ENCODE peak calls at places on chromosomes 2 and 18, in five cellular contexts. M, N, J, E and D are unnamed samples.

GRCh38 chr2:1659951-1660565 is 84.3 kb downstream of the PXDN start:
- DNase-seq in M (no peak), E (no peak), J (no peak), N (no peak), D (no peak)

GRCh38 chr2:170177950-170178781 is at the start of gene MYO3B:
- DNase-seq in N (no peak), M (no peak), J (no peak), E (no peak), D (no peak)

GRCh38 chr2:64866797-64867196 is 122.4 kb upstream of the SLC1A4 start:
- DNase-seq in E (no peak), N (peak), J (no peak), M (no peak), D (no peak)

GRCh38 chr2:222819722-222820333 is 41.0 kb upstream of the ACSL3 start:
- DNase-seq in M (no peak), N (peak), E (no peak), J (no peak), D (no peak)

GRCh38 chr2:134431837-134432437 is 178.1 kb downstream of the MGAT5 start:
- DNase-seq in E (no peak), J (no peak), N (no peak), M (no peak), D (no peak)

GRCh38 chr2:110866496-110866895 is 134.1 kb downstream of the ACOXL start:
- DNase-seq in E (no peak), M (no peak), N (no peak), J (no peak), D (no peak)

GRCh38 chr2:150598383-150598782 is 110.9 kb upstream of the RND3 start:
- DNase-seq in M (no peak), N (no peak), E (no peak), J (no peak), D (no peak)

GRCh38 chr2:219959471-219959870 is 332.0 kb downstream of the SLC4A3 start:
- DNase-seq in E (no peak), J (no peak), M (no peak), N (no peak), D (no peak)

GRCh38 chr2:121273116-121273515 is 11.9 kb downstream of the TFCP2L1 start:
- DNase-seq in M (no peak), J (no peak), E (no peak), N (no peak), D (no peak)

GRCh38 chr18:48920408-48921038 is 30.2 kb downstream of the SMAD7 start:
- DNase-seq in M (no peak), N (no peak), J (no peak), E (no peak), D (no peak)

GRCh38 chr2:60958800-60959199 is 58.7 kb upstream of the PEX13 start:
- DNase-seq in E (no peak), M (no peak), J (no peak), N (peak), D (no peak)

GRCh38 chr2:79630060-79630459 is 117.2 kb downstream of the CTNNA2 start:
- DNase-seq in N (no peak), M (no peak), E (no peak), J (no peak), D (no peak)

GRCh38 chr2:84115458-84115857 is 343.6 kb downstream of the SUCLG1 start:
- DNase-seq in N (no peak), E (no peak), J (no peak), M (no peak), D (no peak)

GRCh38 chr2:221791840-221792239 is 219.7 kb upstream of the EPHA4 start:
- DNase-seq in E (no peak), J (no peak), N (no peak), M (no peak), D (no peak)

GRCh38 chr2:62826141-62826540 is 120.6 kb downstream of the EHBP1 start:
- DNase-seq in J (no peak), E (no peak), N (peak), M (no peak), D (no peak)

GRCh38 chr2:119723784-119724467 is 35.8 kb upstream of the PTPN4 start:
- DNase-seq in E (no peak), N (no peak), M (no peak), J (no peak), D (no peak)

GRCh38 chr2:40394597-40394996 is 57.3 kb downstream of the SLC8A1 start:
- DNase-seq in M (no peak), J (no peak), E (no peak), N (no peak), D (no peak)

GRCh38 chr2:148511883-148512282 is 132.7 kb upstream of the EPC2 start:
- DNase-seq in E (no peak), N (no peak), J (no peak), M (no peak), D (no peak)

GRCh38 chr2:148513425-148513824 is 131.1 kb upstream of the EPC2 start:
- DNase-seq in E (no peak), J (no peak), M (no peak), N (no peak), D (no peak)

GRCh38 chr2:148507970-148508369 is 136.6 kb upstream of the EPC2 start:
- DNase-seq in M (no peak), N (no peak), E (no peak), J (no peak), D (no peak)

GRCh38 chr2:148509703-148510036 is 134.9 kb upstream of the EPC2 start:
- DNase-seq in J (no peak), E (no peak), M (no peak), N (no peak), D (no peak)

GRCh38 chr2:148508878-148509702 is 135.5 kb upstream of the EPC2 start:
- DNase-seq in M (peak), E (peak), N (peak), J (peak), D (peak)
- TF ChIP-seq CTCF in M (peak), E (peak), N (peak), J (peak), D (peak)

DNA sequence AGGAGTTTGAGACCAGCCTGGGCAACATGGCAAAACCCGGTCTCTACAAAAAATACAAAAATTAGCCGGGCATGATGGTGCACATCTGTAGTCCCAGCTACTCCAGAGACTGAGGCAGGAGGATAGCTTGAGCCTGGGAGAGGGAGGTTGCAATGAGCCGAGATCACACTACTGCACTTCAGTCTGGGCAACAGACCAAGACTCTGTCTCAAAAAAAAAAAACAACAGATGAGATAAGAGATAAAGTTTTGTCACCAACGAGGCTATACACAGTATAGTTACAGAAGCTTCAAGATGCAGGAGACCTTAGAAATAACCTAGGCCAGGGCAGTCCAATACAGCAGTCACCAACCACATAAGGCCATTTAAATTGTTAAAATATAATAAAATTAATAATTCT is 9.4 kb downstream of the FAM124B start:
- DNase-seq in N (no peak), J (no peak), E (no peak), M (no peak), D (no peak)
- TF ChIP-seq CTCF in N (no peak), J (no peak), E (no peak), M (no peak), D (no peak)

GRCh38 chr2:41764919-41765318 is 282.9 kb upstream of the PKDCC start:
- DNase-seq in J (no peak), N (no peak), E (no peak), M (no peak), D (no peak)
- TF ChIP-seq CTCF in J (no peak), N (no peak), E (peak), M (no peak), D (no peak)

DNA sequence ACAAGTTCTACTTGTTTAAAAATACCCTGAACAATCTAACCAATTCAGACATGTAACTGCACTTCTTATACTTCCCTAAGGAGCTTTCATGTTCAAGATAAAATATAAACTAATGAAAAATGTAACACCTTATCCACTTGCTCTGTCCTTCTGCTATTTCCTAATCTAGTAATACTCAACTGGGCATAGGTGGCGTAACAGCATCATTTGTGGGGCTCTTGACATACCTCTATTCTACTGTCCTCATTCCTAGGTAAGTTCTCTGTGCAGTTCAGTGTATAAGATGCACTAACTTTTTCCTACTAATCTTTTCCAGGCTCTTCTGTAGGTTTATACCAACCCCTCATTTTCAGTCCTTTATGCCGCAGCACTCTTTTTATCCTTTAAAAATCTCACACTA is 36.7 kb downstream of the PRKD3 start:
- DNase-seq in E (no peak), J (no peak), N (no peak), M (no peak), D (peak)
- TF ChIP-seq CTCF in E (peak), J (no peak), N (no peak), M (no peak), D (no peak)

GRCh38 chr2:10706033-10706432 is 15.4 kb upstream of the ATP6V1C2 start:
- DNase-seq in J (no peak), E (no peak), M (no peak), N (no peak), D (no peak)

GRCh38 chr2:10707831-10708230 is 13.6 kb upstream of the ATP6V1C2 start:
- DNase-seq in J (no peak), N (no peak), E (no peak), M (no peak), D (no peak)

GRCh38 chr2:10712186-10712809 is 9.1 kb upstream of the ATP6V1C2 start:
- DNase-seq in J (no peak), M (no peak), N (no peak), E (no peak), D (no peak)

GRCh38 chr2:10704034-10704594 is 14.3 kb upstream of the NOL10 start:
- DNase-seq in J (no peak), M (no peak), E (no peak), N (no peak), D (no peak)

DNA sequence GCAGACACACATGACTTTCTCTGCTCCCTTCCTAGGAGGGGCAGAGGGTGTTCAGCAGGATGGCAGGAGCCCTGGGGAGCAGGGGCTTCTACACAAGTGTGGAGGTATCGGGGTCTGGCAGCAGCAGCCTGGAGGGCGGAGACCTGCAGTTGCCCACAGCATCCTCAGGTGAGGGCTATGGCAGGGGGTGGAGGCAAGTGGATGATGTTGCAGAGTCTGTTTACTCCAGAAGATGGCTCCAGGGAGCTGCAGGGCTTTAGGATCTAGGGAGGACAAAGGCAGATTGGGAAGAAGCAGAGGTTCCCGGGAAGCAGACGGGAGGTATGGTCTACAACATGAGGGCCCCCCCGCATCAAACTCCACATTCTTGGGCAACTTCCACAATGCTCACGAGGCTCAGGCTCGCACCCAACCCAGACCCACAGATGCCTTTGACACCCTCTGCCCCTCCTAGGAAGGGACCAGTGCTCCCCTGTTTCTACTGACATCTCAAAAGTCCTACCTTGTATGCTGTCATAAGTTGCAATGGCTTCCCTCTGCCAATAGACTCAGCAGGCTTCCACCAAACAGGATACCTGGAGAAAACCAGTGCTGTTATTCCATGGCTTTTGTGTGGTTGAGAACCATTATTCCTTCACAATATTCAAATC is 12.0 kb upstream of the ATP6V1C2 start:
- DNase-seq in E (no peak), M (no peak), J (no peak), N (peak), D (no peak)
- TF ChIP-seq CTCF in E (peak), M (no peak), J (no peak), N (peak), D (no peak)

GRCh38 chr2:112683550-112684414 is 37.0 kb upstream of the NT5DC4 start:
- DNase-seq in E (no peak), M (no peak), N (no peak), J (no peak), D (no peak)

GRCh38 chr2:112686348-112687217 is 34.2 kb upstream of the NT5DC4 start:
- DNase-seq in M (no peak), J (no peak), E (peak), N (no peak), D (peak)

GRCh38 chr2:112684415-112684775 is 36.4 kb upstream of the NT5DC4 start:
- DNase-seq in J (no peak), E (no peak), N (no peak), M (no peak), D (no peak)

GRCh38 chr2:112688086-112688880 is 32.5 kb upstream of the NT5DC4 start:
- DNase-seq in J (no peak), M (no peak), N (no peak), E (no peak), D (no peak)

DNA sequence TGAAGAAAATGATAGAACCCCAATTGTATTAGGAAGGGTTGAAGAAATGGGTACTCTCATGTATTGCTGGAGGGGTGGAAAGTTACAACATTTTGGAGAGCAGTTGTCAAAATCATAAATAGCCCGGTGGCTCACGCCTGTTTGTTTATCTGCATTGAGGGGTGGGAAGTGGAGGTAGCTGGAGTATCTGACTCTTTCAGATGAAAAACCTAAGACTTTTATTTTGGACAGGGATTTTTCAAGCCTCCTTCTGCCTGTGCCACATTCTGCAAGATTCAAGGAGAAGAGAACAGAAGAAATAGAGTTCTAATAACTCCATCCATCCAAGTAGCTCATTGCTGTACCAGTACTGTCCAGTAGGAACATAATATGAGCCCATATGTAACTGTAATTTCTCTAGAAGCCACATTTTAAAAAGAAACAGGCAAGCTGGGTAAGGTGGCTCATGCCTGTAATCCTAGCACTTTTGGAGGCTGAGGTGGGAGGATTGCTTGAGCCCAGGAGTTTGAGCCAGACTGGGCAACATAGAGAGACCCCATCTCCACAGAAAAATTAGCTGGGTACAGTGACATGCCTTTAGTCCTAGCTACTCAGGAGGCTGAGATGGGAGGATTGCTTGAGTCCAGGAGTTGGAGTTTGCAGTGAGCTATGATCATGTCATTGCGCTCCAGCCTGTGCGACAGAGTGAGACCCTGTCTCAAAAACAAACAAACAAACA is 35.5 kb upstream of the NT5DC4 start:
- DNase-seq in J (no peak), M (no peak), E (no peak), N (no peak), D (no peak)
- TF ChIP-seq CTCF in J (no peak), M (no peak), E (no peak), N (no peak), D (no peak)

GRCh38 chr2:238527565-238527964 is 100.8 kb downstream of the ASB1 start:
- DNase-seq in M (no peak), E (no peak), J (no peak), N (peak), D (no peak)
- TF ChIP-seq CTCF in M (no peak), E (no peak), J (no peak), N (no peak), D (no peak)